ENCODE peak calls at places on chromosomes 3 and 15, in five cellular contexts. I is transverse colon, O is GM12892, B is IMR-90, A is breast epithelium. L is an unnamed sample.

GRCh38 chr15:99106417-99107220 is 1.7 kb downstream of the SYNM start:
- DNase-seq in I (no peak), O (no peak), A (peak; percentile 48), B (peak; percentile 98), L (no peak)

GRCh38 chr15:25989327-25989726 is 126.2 kb upstream of the ATP10A start:
- DNase-seq in B (no peak), O (no peak), I (no peak), A (no peak), L (no peak)

GRCh38 chr15:77023576-77024272 is 28.8 kb downstream of the PSTPIP1 start:
- DNase-seq in B (no peak), O (no peak), I (no peak), A (peak; percentile 40), L (no peak)

GRCh38 chr3:135528638-135529037 is 436.9 kb upstream of the PPP2R3A start:
- DNase-seq in A (no peak), O (no peak), B (no peak), I (no peak), L (no peak)

GRCh38 chr15:91549581-91549980 is 303.9 kb upstream of the SLCO3A1 start:
- DNase-seq in B (no peak), A (no peak), O (no peak), I (no peak), L (no peak)

GRCh38 chr3:184177767-184178306 is 3.2 kb downstream of the AP2M1 start:
- DNase-seq in O (no peak), A (no peak), B (no peak), I (no peak), L (no peak)

GRCh38 chr3:105970283-105970682 is 101.5 kb upstream of the CBLB start:
- DNase-seq in O (no peak), B (peak; percentile 78), A (peak; percentile 52), I (no peak), L (no peak)

GRCh38 chr3:52892625-52893311 is 4.6 kb downstream of the STIMATE start:
- DNase-seq in A (no peak), B (no peak), O (no peak), I (no peak), L (no peak)

GRCh38 chr3:125351814-125352456 is 23.2 kb downstream of the ZNF148 start:
- DNase-seq in B (peak; percentile 71), I (no peak), O (no peak), A (no peak), L (no peak)

GRCh38 chr15:101439920-101440319 is 49.6 kb downstream of the PCSK6 start:
- DNase-seq in B (peak; percentile 24), A (no peak), I (no peak), O (no peak), L (no peak)

GRCh38 chr3:2727566-2728318 is 382.4 kb downstream of the IL5RA start:
- DNase-seq in O (no peak), B (no peak), I (no peak), A (no peak), L (no peak)
- TF ChIP-seq POLR2A in O (no peak), B (no peak), I (no peak), A (no peak), L (no peak)

GRCh38 chr15:89089316-89090230 is 1.3 kb downstream of the ABHD2 start:
- DNase-seq in B (no peak), A (no peak), I (no peak), O (no peak), L (no peak)

GRCh38 chr15:89088605-89089315 is 504 bp downstream of the ABHD2 start:
- DNase-seq in I (peak; percentile 36), A (peak; percentile 52), B (peak; percentile 34), O (peak; percentile 18), L (no peak)

GRCh38 chr15:89085289-89085906 is 2.9 kb upstream of the ABHD2 start:
- DNase-seq in O (no peak), A (no peak), B (no peak), I (no peak), L (no peak)

GRCh38 chr15:89087066-89087829 is 1.0 kb upstream of the ABHD2 start:
- DNase-seq in A (no peak), O (no peak), B (no peak), I (no peak), L (no peak)

GRCh38 chr15:89087830-89088604 is at the start of gene ABHD2:
- DNase-seq in B (peak; percentile 100), O (peak; percentile 86), A (peak; percentile 99), I (peak; percentile 99), L (peak; percentile 74)
- TF ChIP-seq POLR2A in B (peak; percentile 78), O (peak; percentile 62), A (no peak), I (peak; percentile 91), L (peak; percentile 72)

GRCh38 chr15:61457050-61457733 is 228.1 kb upstream of the RORA start:
- DNase-seq in I (no peak), O (no peak), B (no peak), A (no peak), L (no peak)

GRCh38 chr15:61459785-61460707 is 230.9 kb upstream of the RORA start:
- DNase-seq in I (no peak), B (peak; percentile 9), A (no peak), O (no peak), L (no peak)
- TF ChIP-seq POLR2A in I (no peak), B (no peak), A (no peak), O (no peak), L (no peak)

GRCh38 chr3:30607032-30607833 is 832 bp downstream of the TGFBR2 start:
- DNase-seq in I (peak; percentile 81), A (peak; percentile 52), B (no peak), O (peak; percentile 27), L (peak; percentile 22)
- TF ChIP-seq POLR2A in I (peak; percentile 74), A (peak; percentile 18), B (no peak), O (no peak), L (no peak)

L was measured in H54.